ENCODE peak calls at places on chromosome 16, in nine cellular contexts. L is esophagus muscularis mucosa, M is breast epithelium, Y is stomach, O is prostate gland, A is sigmoid colon, Z is K562, R is HCT116, C is transverse colon. I is an unnamed sample. For H3K4me1, the result is how much of the 10 kb centered on the place peaks cover.

GRCh38 chr16:85462405-85463227 is 150.5 kb upstream of the GSE1 start:
- DNase-seq in L (no peak), M (no peak), Y (peak), O (no peak), A (no peak), Z (peak), R (no peak), C (no peak), I (no peak)

GRCh38 chr16:27851586-27851985 is 211.9 kb downstream of the GSG1L start:
- DNase-seq in L (no peak), M (no peak), Y (no peak), O (no peak), A (peak), Z (no peak), R (no peak), C (no peak), I (no peak)

GRCh38 chr16:25109643-25110042 is 1.9 kb upstream of the LCMT1 start:
- DNase-seq in L (no peak), M (no peak), Y (no peak), O (no peak), A (peak), Z (no peak), R (peak), C (peak), I (peak)

GRCh38 chr16:12728471-12728870 is 75.2 kb downstream of the CPPED1 start:
- DNase-seq in L (no peak), M (no peak), Y (no peak), O (no peak), A (no peak), Z (no peak), R (no peak), C (no peak), I (no peak)

GRCh38 chr16:53744449-53744848 is 40.5 kb downstream of the FTO start:
- DNase-seq in L (no peak), M (no peak), Y (no peak), O (no peak), A (no peak), Z (no peak), R (no peak), C (no peak), I (no peak)

GRCh38 chr16:76214856-76215255 is 62.3 kb upstream of the CNTNAP4 start:
- DNase-seq in L (no peak), M (no peak), Y (no peak), O (no peak), A (no peak), Z (no peak), R (no peak), C (no peak), I (no peak)

GRCh38 chr16:77581706-77582105 is 140.6 kb upstream of the NUDT7 start:
- DNase-seq in L (no peak), M (no peak), Y (no peak), O (no peak), A (no peak), Z (no peak), R (no peak), C (no peak), I (no peak)

GRCh38 chr16:58859958-58860669 is 126.0 kb upstream of the GOT2 start:
- DNase-seq in L (no peak), M (no peak), Y (no peak), O (no peak), A (no peak), Z (peak), R (no peak), C (no peak), I (no peak)

GRCh38 chr16:11052080-11052808 is 107.9 kb downstream of the CLEC16A start:
- DNase-seq in L (no peak), M (no peak), Y (no peak), O (no peak), A (peak), Z (no peak), R (no peak), C (peak), I (no peak)

GRCh38 chr16:49827806-49828428 is 28.0 kb downstream of the ZNF423 start:
- DNase-seq in L (no peak), M (no peak), Y (no peak), O (no peak), A (no peak), Z (no peak), R (no peak), C (no peak), I (no peak)

GRCh38 chr16:1180772-1181714 is 28.1 kb downstream of the CACNA1H start:
- DNase-seq in L (no peak), M (no peak), Y (no peak), O (no peak), A (no peak), Z (no peak), R (no peak), C (no peak), I (no peak)

GRCh38 chr16:11511328-11511727 is 75.4 kb downstream of the LITAF start:
- DNase-seq in L (no peak), M (no peak), Y (no peak), O (no peak), A (no peak), Z (no peak), R (no peak), C (no peak), I (no peak)

GRCh38 chr16:27475561-27475960 is 73.6 kb downstream of the IL21R start:
- DNase-seq in L (no peak), M (no peak), Y (no peak), O (no peak), A (no peak), Z (no peak), R (no peak), C (no peak), I (no peak)

GRCh38 chr16:72530434-72530833 is 358.5 kb upstream of the PMFBP1 start:
- DNase-seq in L (no peak), M (no peak), Y (no peak), O (no peak), A (no peak), Z (no peak), R (peak), C (no peak), I (no peak)

GRCh38 chr16:85479972-85480726 is 133.0 kb upstream of the GSE1 start:
- DNase-seq in L (no peak), M (no peak), Y (peak), O (peak), A (no peak), Z (no peak), R (no peak), C (peak), I (no peak)

GRCh38 chr16:57862698-57863433 is 60.6 kb upstream of the KIFC3 start:
- DNase-seq in L (no peak), M (no peak), Y (no peak), O (no peak), A (no peak), Z (no peak), R (no peak), C (peak), I (no peak)

GRCh38 chr16:65975049-65975708 is 391.3 kb upstream of the CDH5 start:
- DNase-seq in L (no peak), M (no peak), Y (no peak), O (no peak), A (no peak), Z (peak), R (peak), C (no peak), I (no peak)

GRCh38 chr16:56956076-56956475 is 5.7 kb upstream of the CETP start:
- DNase-seq in L (no peak), M (no peak), Y (no peak), O (no peak), A (no peak), Z (no peak), R (no peak), C (no peak), I (no peak)

GRCh38 chr16:50547340-50547865 is 793 bp upstream of the NKD1 start:
- DNase-seq in L (no peak), M (no peak), Y (peak), O (peak), A (peak), Z (peak), R (peak), C (peak), I (no peak)

GRCh38 chr16:57258226-57258909 is 13.3 kb downstream of the ARL2BP start:
- DNase-seq in L (no peak), M (no peak), Y (peak), O (no peak), A (peak), Z (no peak), R (no peak), C (peak), I (no peak)

GRCh38 chr16:31460582-31461002 is 1.3 kb downstream of the ARMC5 start:
- DNase-seq in L (no peak), M (no peak), Y (no peak), O (no peak), A (peak), Z (peak), R (peak), C (no peak), I (no peak)

GRCh38 chr16:84816023-84816422 is 3.8 kb upstream of the CRISPLD2 start:
- DNase-seq in L (no peak), M (no peak), Y (no peak), O (no peak), A (no peak), Z (no peak), R (no peak), C (no peak), I (no peak)

GRCh38 chr16:87384162-87384999 is 805 bp upstream of the FBXO31 start:
- DNase-seq in L (no peak), M (no peak), Y (peak), O (no peak), A (peak), Z (peak), R (no peak), C (peak), I (no peak)
- TF ChIP-seq POLR2AphosphoS5 in L (no peak), M (no peak), Y (peak), O (peak), A (no peak), Z (no peak), R (no peak), C (peak), I (no peak)

GRCh38 chr16:79173101-79173500 is 427.4 kb downstream of the MAF start:
- DNase-seq in L (no peak), M (no peak), Y (no peak), O (no peak), A (no peak), Z (no peak), R (no peak), C (no peak), I (no peak)

GRCh38 chr16:79172306-79172705 is 428.2 kb downstream of the MAF start:
- DNase-seq in L (no peak), M (no peak), Y (no peak), O (no peak), A (no peak), Z (no peak), R (no peak), C (no peak), I (no peak)

GRCh38 chr16:79171504-79172240 is 428.9 kb downstream of the MAF start:
- DNase-seq in L (no peak), M (no peak), Y (no peak), O (no peak), A (no peak), Z (no peak), R (no peak), C (no peak), I (no peak)

GRCh38 chr16:79175286-79176057 is 425.1 kb downstream of the MAF start:
- DNase-seq in L (no peak), M (no peak), Y (no peak), O (no peak), A (no peak), Z (no peak), R (no peak), C (no peak), I (no peak)

GRCh38 chr16:79173910-79174309 is 426.6 kb downstream of the MAF start:
- DNase-seq in L (no peak), M (no peak), Y (no peak), O (no peak), A (no peak), Z (no peak), R (no peak), C (no peak), I (no peak)
- H3K4me1 ChIP-seq in L (under half), M (under half), Y (under half), O (under half), A (under half), Z (under half), R (under half), C (under half), I (under half)

DNA sequence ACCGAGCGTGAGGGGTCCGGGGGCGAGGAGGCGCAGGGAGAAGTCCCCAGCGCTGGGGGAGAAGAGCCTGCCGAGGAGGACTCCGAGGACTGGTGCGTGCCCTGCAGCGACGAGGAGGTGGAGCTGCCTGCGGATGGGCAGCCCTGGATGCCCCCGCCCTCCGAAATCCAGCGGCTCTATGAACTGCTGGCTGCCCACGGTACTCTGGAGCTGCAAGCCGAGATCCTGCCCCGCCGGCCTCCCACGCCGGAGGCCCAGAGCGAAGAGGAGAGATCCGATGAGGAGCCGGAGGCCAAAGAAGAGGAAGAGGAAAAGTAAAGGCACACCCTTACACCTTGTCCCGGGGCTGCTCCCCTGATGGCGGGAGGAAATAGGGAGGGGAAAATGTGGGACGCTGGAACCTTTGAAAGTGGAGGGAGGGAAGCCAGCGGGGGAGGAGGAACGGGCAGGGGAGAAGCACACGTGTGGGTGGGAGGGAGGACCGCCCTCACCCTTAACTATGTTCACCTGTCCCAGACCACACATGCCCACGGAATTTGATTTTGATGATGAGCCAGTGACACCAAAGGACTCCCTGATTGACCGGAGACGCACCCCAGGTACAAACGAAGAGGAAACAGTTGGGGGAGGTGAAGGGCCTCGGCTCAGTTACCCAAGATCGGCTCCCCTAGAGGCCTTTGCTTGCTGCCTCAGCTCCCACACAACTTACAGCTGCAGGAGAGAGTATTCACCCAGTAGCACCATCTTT is 916 bp downstream of the PAGR1 start:
- DNase-seq in L (no peak), M (no peak), Y (peak), O (peak), A (peak), Z (peak), R (no peak), C (peak), I (no peak)
- TF ChIP-seq POLR2AphosphoS5 in L (no peak), M (no peak), Y (peak), O (peak), A (peak), Z (peak), R (peak), C (peak), I (peak)

GRCh38 chr16:88478115-88478514 is 25.0 kb downstream of the ZFPM1 start:
- DNase-seq in L (no peak), M (no peak), Y (no peak), O (no peak), A (no peak), Z (no peak), R (no peak), C (no peak), I (no peak)

GRCh38 chr16:88476817-88477397 is 23.8 kb downstream of the ZFPM1 start:
- DNase-seq in L (no peak), M (no peak), Y (no peak), O (no peak), A (no peak), Z (no peak), R (no peak), C (no peak), I (no peak)

GRCh38 chr16:88477631-88478030 is 24.6 kb downstream of the ZFPM1 start:
- DNase-seq in L (no peak), M (no peak), Y (no peak), O (no peak), A (no peak), Z (no peak), R (no peak), C (no peak), I (no peak)

GRCh38 chr16:88475037-88475436 is 22.0 kb downstream of the ZFPM1 start:
- DNase-seq in L (no peak), M (no peak), Y (no peak), O (no peak), A (no peak), Z (no peak), R (no peak), C (no peak), I (no peak)

DNA sequence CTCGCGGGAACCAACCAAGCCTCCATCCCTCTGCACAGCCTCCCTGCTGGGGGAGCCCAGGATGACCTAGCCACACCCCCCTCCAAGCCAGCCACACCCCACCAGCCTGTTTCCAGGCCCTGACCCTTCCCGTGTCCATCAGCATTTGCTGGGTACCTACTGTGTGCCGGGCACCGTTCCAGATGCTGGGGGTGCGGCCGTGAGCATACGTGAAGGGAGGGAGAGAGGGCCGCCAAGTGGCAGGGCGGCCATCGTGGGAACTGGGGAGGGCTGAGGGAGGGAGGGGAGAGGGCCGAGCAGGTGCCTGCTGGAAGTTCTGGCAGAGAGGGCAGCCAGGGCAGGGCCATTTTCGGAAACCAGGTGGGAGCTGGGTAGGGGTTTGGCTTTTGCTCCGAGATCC is 23.1 kb downstream of the ZFPM1 start:
- DNase-seq in L (no peak), M (no peak), Y (no peak), O (no peak), A (no peak), Z (no peak), R (no peak), C (no peak), I (no peak)
- H3K4me1 ChIP-seq in L (under half), M (under half), Y (half or more), O (under half), A (under half), Z (half or more), R (under half), C (under half), I (under half)

GRCh38 chr16:70377782-70378181 is 31.1 kb downstream of the DDX19A start:
- DNase-seq in L (no peak), M (no peak), Y (no peak), O (no peak), A (no peak), Z (no peak), R (no peak), C (no peak), I (no peak)

GRCh38 chr16:70380919-70381603 is 34.4 kb downstream of the DDX19A start:
- DNase-seq in L (peak), M (peak), Y (peak), O (peak), A (peak), Z (no peak), R (peak), C (peak), I (peak)

GRCh38 chr16:70378869-70379493 is 32.3 kb downstream of the DDX19A start:
- DNase-seq in L (no peak), M (no peak), Y (no peak), O (no peak), A (no peak), Z (no peak), R (no peak), C (no peak), I (no peak)

GRCh38 chr16:70381604-70382342 is 35.1 kb downstream of the DDX19A start:
- DNase-seq in L (peak), M (no peak), Y (no peak), O (no peak), A (no peak), Z (no peak), R (no peak), C (no peak), I (no peak)

GRCh38 chr16:70380205-70380918 is 33.7 kb downstream of the DDX19A start:
- DNase-seq in L (no peak), M (peak), Y (peak), O (peak), A (peak), Z (no peak), R (no peak), C (peak), I (no peak)
- TF ChIP-seq POLR2AphosphoS5 in L (no peak), M (peak), Y (no peak), O (no peak), A (no peak), Z (no peak), R (no peak), C (no peak), I (no peak)

GRCh38 chr16:67662653-67663010 is 1.9 kb downstream of the PARD6A start:
- DNase-seq in L (no peak), M (no peak), Y (no peak), O (no peak), A (no peak), Z (no peak), R (no peak), C (no peak), I (no peak)

GRCh38 chr16:67663151-67663876 is 2.6 kb downstream of the PARD6A start:
- DNase-seq in L (no peak), M (no peak), Y (no peak), O (no peak), A (peak), Z (no peak), R (peak), C (no peak), I (no peak)

GRCh38 chr16:67661101-67661661 is 421 bp downstream of the PARD6A start:
- DNase-seq in L (no peak), M (no peak), Y (no peak), O (no peak), A (peak), Z (no peak), R (no peak), C (no peak), I (no peak)

GRCh38 chr16:67660564-67661028 is at the start of gene PARD6A:
- DNase-seq in L (peak), M (peak), Y (peak), O (peak), A (peak), Z (peak), R (peak), C (peak), I (peak)

GRCh38 chr16:67661864-67662652 is 1.3 kb downstream of the PARD6A start:
- DNase-seq in L (no peak), M (no peak), Y (no peak), O (no peak), A (peak), Z (no peak), R (no peak), C (no peak), I (no peak)
- H3K4me1 ChIP-seq in L (under half), M (under half), Y (under half), O (under half), A (under half), Z (half or more), R (under half), C (under half), I (under half)

GRCh38 chr16:2757344-2757743 is 4.9 kb downstream of the SRRM2 start:
- DNase-seq in L (no peak), M (no peak), Y (no peak), O (no peak), A (no peak), Z (no peak), R (no peak), C (no peak), I (no peak)
- TF ChIP-seq POLR2AphosphoS5 in L (no peak), M (no peak), Y (no peak), O (no peak), A (no peak), Z (no peak), R (no peak), C (no peak), I (no peak)

GRCh38 chr16:81522141-81522701 is 77.6 kb downstream of the CMIP start:
- DNase-seq in L (no peak), M (peak), Y (no peak), O (no peak), A (no peak), Z (peak), R (peak), C (no peak), I (no peak)
- H3K4me1 ChIP-seq in L (under half), M (under half), Y (under half), O (under half), A (under half), Z (under half), R (half or more), C (under half), I (under half)